ENCODE peak calls at places on chromosomes 13 and 19, in seven cellular contexts. M is ELF-1; W is Panc1; S is stomach; B is KG1; I is heart right ventricle; D is activated naive CD4-positive, alpha-beta T cell. U is an unnamed sample.

GRCh38 chr19:8517551-8518442 is 3.8 kb upstream of the ZNF414 start:
- DNase-seq in M (no peak), W (no peak), S (no peak), B (peak; percentile 53), I (no peak), D (no peak), U (peak; percentile 49)

GRCh38 chr13:60230593-60230992 is 66.9 kb upstream of the DIAPH3 start:
- DNase-seq in M (peak; percentile 63), W (no peak), S (no peak), B (no peak), I (no peak), D (no peak), U (no peak)

GRCh38 chr13:36979361-36980040 is 19.6 kb downstream of the ALG5 start:
- DNase-seq in M (no peak), W (no peak), S (no peak), B (no peak), I (no peak), D (no peak), U (no peak)

GRCh38 chr13:110575322-110576069 is 14.0 kb upstream of the RAB20 start:
- DNase-seq in M (peak; percentile 64), W (no peak), S (peak; percentile 49), B (peak; percentile 31), I (peak; percentile 33), D (no peak), U (peak; percentile 83)

GRCh38 chr19:2775556-2776430 is 7.3 kb downstream of the SGTA start:
- DNase-seq in M (peak; percentile 23), W (no peak), S (peak; percentile 64), B (no peak), I (peak; percentile 85), D (no peak), U (peak; percentile 89)

GRCh38 chr19:33434886-33435705 is 61.6 kb downstream of the CEBPG start:
- DNase-seq in M (peak; percentile 43), W (no peak), S (no peak), B (no peak), I (no peak), D (no peak), U (no peak)

GRCh38 chr19:35903550-35904179 is 1.3 kb downstream of the HCST start:
- DNase-seq in M (peak; percentile 66), W (no peak), S (peak; percentile 77), B (peak; percentile 85), I (peak; percentile 72), D (peak; percentile 42), U (peak; percentile 62)

GRCh38 chr13:110491869-110492268 is 69.7 kb downstream of the RAB20 start:
- DNase-seq in M (no peak), W (no peak), S (no peak), B (no peak), I (no peak), D (no peak), U (no peak)

GRCh38 chr13:23160241-23161175 is 20.3 kb upstream of the SGCG start:
- DNase-seq in M (peak; percentile 58), W (no peak), S (no peak), B (no peak), I (no peak), D (no peak), U (no peak)

GRCh38 chr13:41137951-41138350 is 5.3 kb upstream of the KBTBD6 start:
- DNase-seq in M (no peak), W (no peak), S (no peak), B (no peak), I (no peak), D (no peak), U (no peak)

GRCh38 chr13:86269511-86269910 is 470.3 kb upstream of the SLITRK6 start:
- DNase-seq in M (no peak), W (no peak), S (no peak), B (no peak), I (no peak), D (no peak), U (no peak)

GRCh38 chr19:21398851-21399250 is 1.9 kb downstream of the ZNF493 start:
- DNase-seq in M (no peak), W (no peak), S (no peak), B (no peak), I (no peak), D (no peak), U (no peak)

GRCh38 chr13:105598551-105598950 is 936.9 kb downstream of the EFNB2 start:
- DNase-seq in M (no peak), W (no peak), S (no peak), B (no peak), I (no peak), D (no peak), U (no peak)

GRCh38 chr13:81017525-81018152 is 676.7 kb upstream of the SPRY2 start:
- DNase-seq in M (no peak), W (no peak), S (no peak), B (peak; percentile 45), I (no peak), D (no peak), U (no peak)

GRCh38 chr19:49889687-49890348 is 6.9 kb downstream of the IL4I1 start:
- DNase-seq in M (peak; percentile 99), W (no peak), S (peak; percentile 77), B (no peak), I (peak; percentile 69), D (peak; percentile 29), U (peak; percentile 78)

GRCh38 chr13:32254416-32254815 is 60.7 kb downstream of the ZAR1L start:
- DNase-seq in M (no peak), W (no peak), S (no peak), B (no peak), I (no peak), D (no peak), U (no peak)

GRCh38 chr13:74005320-74006154 is 128.7 kb downstream of the KLF12 start:
- DNase-seq in M (no peak), W (no peak), S (no peak), B (no peak), I (no peak), D (no peak), U (no peak)

GRCh38 chr19:42272535-42272897 is 3.5 kb downstream of the CIC start:
- DNase-seq in M (no peak), W (no peak), S (no peak), B (no peak), I (no peak), D (no peak), U (peak; percentile 20)

GRCh38 chr13:30569901-30570576 is 47.7 kb upstream of the USPL1 start:
- DNase-seq in M (peak; percentile 72), W (no peak), S (peak; percentile 35), B (no peak), I (peak; percentile 8), D (no peak), U (peak; percentile 83)

GRCh38 chr13:24251525-24251924 is 57.9 kb upstream of the C1QTNF9 start:
- DNase-seq in M (no peak), W (no peak), S (no peak), B (no peak), I (no peak), D (peak; percentile 54), U (no peak)

GRCh38 chr19:27962260-27962659 is 1250.7 kb downstream of the UQCRFS1 start:
- DNase-seq in M (no peak), W (no peak), S (no peak), B (no peak), I (no peak), D (no peak), U (no peak)

GRCh38 chr19:7665076-7665475 is 3.8 kb upstream of the RETN start:
- DNase-seq in M (no peak), W (no peak), S (no peak), B (no peak), I (no peak), D (no peak), U (no peak)

GRCh38 chr13:94178625-94179244 is 300.7 kb downstream of the DCT start:
- DNase-seq in M (no peak), W (no peak), S (no peak), B (no peak), I (no peak), D (no peak), U (no peak)

GRCh38 chr13:50124536-50125305 is 109.5 kb downstream of the KCNRG start:
- DNase-seq in M (peak; percentile 70), W (no peak), S (peak; percentile 97), B (peak; percentile 78), I (peak; percentile 97), D (peak; percentile 78), U (peak; percentile 52)

GRCh38 chr13:79735228-79735627 is 254.3 kb downstream of the NDFIP2 start:
- DNase-seq in M (no peak), W (no peak), S (no peak), B (no peak), I (no peak), D (no peak), U (no peak)

GRCh38 chr13:22108283-22108897 is 437.5 kb downstream of the FGF9 start:
- DNase-seq in M (no peak), W (no peak), S (no peak), B (no peak), I (no peak), D (no peak), U (no peak)

GRCh38 chr13:80591978-80592377 is 251.1 kb upstream of the SPRY2 start:
- DNase-seq in M (no peak), W (no peak), S (no peak), B (no peak), I (no peak), D (no peak), U (no peak)

GRCh38 chr13:99464441-99464949 is 36.8 kb upstream of the TM9SF2 start:
- DNase-seq in M (no peak), W (no peak), S (no peak), B (peak; percentile 34), I (no peak), D (no peak), U (no peak)

U was measured in adrenal gland.